ENCODE peak calls at places on chromosomes 3 and 15, in four cellular contexts. M, Z, E and R are unnamed samples.

GRCh38 chr3:140219923-140220452 is 285.0 kb downstream of the CLSTN2 start:
- DNase-seq in Z (no peak), E (no peak), M (no peak), R (no peak)

GRCh38 chr15:70608156-70608555 is 155.2 kb downstream of the UACA start:
- DNase-seq in E (no peak), M (no peak), Z (no peak), R (no peak)

GRCh38 chr15:41336549-41336948 is 3.9 kb downstream of the NUSAP1 start:
- DNase-seq in Z (no peak), E (no peak), M (no peak), R (no peak)

GRCh38 chr3:131033480-131034080 is 6.9 kb downstream of the NEK11 start:
- DNase-seq in M (no peak), Z (peak), E (peak), R (peak)

GRCh38 chr3:162130582-162130981 is 634.0 kb downstream of the OTOL1 start:
- DNase-seq in M (no peak), Z (no peak), E (no peak), R (no peak)

GRCh38 chr15:39830166-39830565 is 47.5 kb upstream of the FSIP1 start:
- DNase-seq in M (no peak), Z (no peak), E (no peak), R (no peak)

GRCh38 chr3:71416868-71417267 is 166.7 kb downstream of the FOXP1 start:
- DNase-seq in E (no peak), M (no peak), Z (no peak), R (no peak)

GRCh38 chr15:87082576-87082975 is 1002.9 kb downstream of the AGBL1 start:
- DNase-seq in M (no peak), Z (no peak), E (no peak), R (no peak)

GRCh38 chr3:47001731-47002489 is 22.4 kb downstream of the NBEAL2 start:
- DNase-seq in M (peak), Z (no peak), E (no peak), R (no peak)

GRCh38 chr15:34038023-34038403 is 991 bp downstream of the AVEN start:
- DNase-seq in M (no peak), Z (peak), E (no peak), R (no peak)

GRCh38 chr3:112042842-112043280 is 8.3 kb downstream of the TMPRSS7 start:
- DNase-seq in M (no peak), E (no peak), Z (no peak), R (no peak)

GRCh38 chr3:9036327-9037112 is 73.2 kb upstream of the RAD18 start:
- DNase-seq in M (no peak), E (no peak), Z (no peak), R (no peak)

GRCh38 chr3:51269466-51269865 is 115.6 kb upstream of the MANF start:
- DNase-seq in Z (no peak), M (no peak), E (no peak), R (no peak)

GRCh38 chr3:123153821-123154323 is 47.9 kb upstream of the SEC22A start:
- DNase-seq in E (no peak), Z (no peak), M (no peak), R (no peak)

GRCh38 chr15:77974098-77974414 is 103.5 kb downstream of the TBC1D2B start:
- DNase-seq in M (peak), Z (peak), E (no peak), R (no peak)

GRCh38 chr3:79111375-79112052 is 656.3 kb downstream of the ROBO1 start:
- DNase-seq in M (no peak), E (no peak), Z (no peak), R (no peak)